ENCODE peak calls at places on chromosomes 6 and 20, in four cellular contexts. One of them, this sample, is unnamed.

GRCh38 chr20:56995635-56996075 is 270.8 kb downstream of the BMP7 start:
- DNase-seq in sigmoid colon: no peak
- DNase-seq in stomach: no peak
- DNase-seq in A549: peak
- DNase-seq in this sample: no peak

GRCh38 chr6:129235167-129236072 is 352.5 kb downstream of the LAMA2 start:
- DNase-seq in sigmoid colon: no peak
- DNase-seq in stomach: no peak
- DNase-seq in A549: no peak
- DNase-seq in this sample: no peak

GRCh38 chr6:152146385-152146784 is 338.9 kb downstream of the ESR1 start:
- DNase-seq in sigmoid colon: no peak
- DNase-seq in stomach: no peak
- DNase-seq in A549: no peak
- DNase-seq in this sample: no peak

GRCh38 chr20:24863356-24863755 is 85.7 kb upstream of the CST7 start:
- DNase-seq in sigmoid colon: no peak
- DNase-seq in stomach: no peak
- DNase-seq in A549: no peak
- DNase-seq in this sample: no peak

GRCh38 chr6:47413752-47414516 is 63.7 kb upstream of the CD2AP start:
- DNase-seq in sigmoid colon: no peak
- DNase-seq in stomach: peak
- DNase-seq in A549: peak
- DNase-seq in this sample: no peak

GRCh38 chr6:113122060-113122459 is 735.1 kb upstream of the MARCKS start:
- DNase-seq in sigmoid colon: no peak
- DNase-seq in stomach: no peak
- DNase-seq in A549: peak
- DNase-seq in this sample: no peak

GRCh38 chr20:51560550-51561307 is 18.2 kb upstream of the NFATC2 start:
- DNase-seq in sigmoid colon: no peak
- DNase-seq in stomach: no peak
- DNase-seq in A549: no peak
- DNase-seq in this sample: no peak

GRCh38 chr6:123925360-123925759 is 121.7 kb downstream of the NKAIN2 start:
- DNase-seq in sigmoid colon: no peak
- DNase-seq in stomach: no peak
- DNase-seq in A549: no peak
- DNase-seq in this sample: no peak

GRCh38 chr20:34720266-34720665 is 16.1 kb downstream of the TP53INP2 start:
- DNase-seq in sigmoid colon: no peak
- DNase-seq in stomach: no peak
- DNase-seq in A549: no peak
- DNase-seq in this sample: no peak

GRCh38 chr20:51768759-51769517 is 748 bp upstream of the ATP9A start:
- DNase-seq in sigmoid colon: no peak
- DNase-seq in stomach: no peak
- DNase-seq in A549: no peak
- DNase-seq in this sample: no peak

GRCh38 chr6:128885381-128885780 is 2.4 kb downstream of the LAMA2 start:
- DNase-seq in sigmoid colon: no peak
- DNase-seq in stomach: no peak
- DNase-seq in A549: no peak
- DNase-seq in this sample: no peak

GRCh38 chr20:62219992-62220665 is at the start of gene HRH3:
- DNase-seq in sigmoid colon: no peak
- DNase-seq in stomach: peak
- DNase-seq in A549: no peak
- DNase-seq in this sample: peak

GRCh38 chr6:42845327-42845694 is 34.1 kb upstream of the RPL7L1 start:
- DNase-seq in sigmoid colon: no peak
- DNase-seq in stomach: no peak
- DNase-seq in A549: no peak
- DNase-seq in this sample: peak

GRCh38 chr20:1336699-1337387 is 7.9 kb upstream of the SDCBP2 start:
- DNase-seq in sigmoid colon: peak
- DNase-seq in stomach: peak
- DNase-seq in A549: no peak
- DNase-seq in this sample: peak

GRCh38 chr6:33616113-33616512 is 5.0 kb upstream of the ITPR3 start:
- DNase-seq in sigmoid colon: no peak
- DNase-seq in stomach: no peak
- DNase-seq in A549: no peak
- DNase-seq in this sample: no peak

GRCh38 chr6:30101939-30102700 is 10.8 kb downstream of the TRIM31 start:
- DNase-seq in sigmoid colon: peak
- DNase-seq in stomach: peak
- DNase-seq in A549: peak
- DNase-seq in this sample: peak

GRCh38 chr6:148432405-148433195 is 90.0 kb downstream of the SASH1 start:
- DNase-seq in sigmoid colon: no peak
- DNase-seq in stomach: no peak
- DNase-seq in A549: no peak
- DNase-seq in this sample: no peak

GRCh38 chr6:30931959-30932645 is at the start of gene SFTA2:
- DNase-seq in sigmoid colon: no peak
- DNase-seq in stomach: no peak
- DNase-seq in A549: no peak
- DNase-seq in this sample: no peak

GRCh38 chr20:44572551-44573500 is 9.6 kb upstream of the PKIG start:
- DNase-seq in sigmoid colon: peak
- DNase-seq in stomach: no peak
- DNase-seq in A549: peak
- DNase-seq in this sample: peak

GRCh38 chr6:149059557-149059956 is 258.0 kb upstream of the TAB2 start:
- DNase-seq in sigmoid colon: no peak
- DNase-seq in stomach: no peak
- DNase-seq in A549: no peak
- DNase-seq in this sample: no peak

GRCh38 chr20:642398-643174 is 10.4 kb downstream of the SRXN1 start:
- DNase-seq in sigmoid colon: no peak
- DNase-seq in stomach: no peak
- DNase-seq in A549: peak
- DNase-seq in this sample: no peak

GRCh38 chr6:38572186-38572813 is 67.4 kb downstream of the BTBD9 start:
- DNase-seq in sigmoid colon: no peak
- DNase-seq in stomach: no peak
- DNase-seq in A549: no peak
- DNase-seq in this sample: no peak

GRCh38 chr6:38876470-38876869 is 161.4 kb downstream of the DNAH8 start:
- DNase-seq in sigmoid colon: no peak
- DNase-seq in stomach: no peak
- DNase-seq in A549: no peak
- DNase-seq in this sample: peak

GRCh38 chr6:44679906-44680698 is 292.6 kb downstream of the CDC5L start:
- DNase-seq in sigmoid colon: no peak
- DNase-seq in stomach: no peak
- DNase-seq in A549: no peak
- DNase-seq in this sample: no peak

GRCh38 chr6:119453242-119453641 is 103.7 kb upstream of the MAN1A1 start:
- DNase-seq in sigmoid colon: no peak
- DNase-seq in stomach: no peak
- DNase-seq in A549: no peak
- DNase-seq in this sample: no peak

GRCh38 chr6:71258078-71258866 is 30.3 kb upstream of the OGFRL1 start:
- DNase-seq in sigmoid colon: no peak
- DNase-seq in stomach: no peak
- DNase-seq in A549: no peak
- DNase-seq in this sample: no peak

GRCh38 chr20:23285536-23285935 is 65.1 kb upstream of the NXT1 start:
- DNase-seq in sigmoid colon: no peak
- DNase-seq in stomach: no peak
- DNase-seq in A549: no peak
- DNase-seq in this sample: no peak

GRCh38 chr20:31664696-31665354 is 27.1 kb downstream of the COX4I2 start:
- DNase-seq in sigmoid colon: no peak
- DNase-seq in stomach: no peak
- DNase-seq in A549: no peak
- DNase-seq in this sample: peak

GRCh38 chr20:31663524-31663837 is 25.8 kb downstream of the COX4I2 start:
- DNase-seq in sigmoid colon: no peak
- DNase-seq in stomach: no peak
- DNase-seq in A549: no peak
- DNase-seq in this sample: no peak

GRCh38 chr20:31662372-31662854 is 24.7 kb downstream of the COX4I2 start:
- DNase-seq in sigmoid colon: no peak
- DNase-seq in stomach: no peak
- DNase-seq in A549: no peak
- DNase-seq in this sample: no peak

GRCh38 chr20:31665753-31666152 is 28.0 kb downstream of the COX4I2 start:
- DNase-seq in sigmoid colon: no peak
- DNase-seq in stomach: no peak
- DNase-seq in A549: no peak
- DNase-seq in this sample: no peak

DNA sequence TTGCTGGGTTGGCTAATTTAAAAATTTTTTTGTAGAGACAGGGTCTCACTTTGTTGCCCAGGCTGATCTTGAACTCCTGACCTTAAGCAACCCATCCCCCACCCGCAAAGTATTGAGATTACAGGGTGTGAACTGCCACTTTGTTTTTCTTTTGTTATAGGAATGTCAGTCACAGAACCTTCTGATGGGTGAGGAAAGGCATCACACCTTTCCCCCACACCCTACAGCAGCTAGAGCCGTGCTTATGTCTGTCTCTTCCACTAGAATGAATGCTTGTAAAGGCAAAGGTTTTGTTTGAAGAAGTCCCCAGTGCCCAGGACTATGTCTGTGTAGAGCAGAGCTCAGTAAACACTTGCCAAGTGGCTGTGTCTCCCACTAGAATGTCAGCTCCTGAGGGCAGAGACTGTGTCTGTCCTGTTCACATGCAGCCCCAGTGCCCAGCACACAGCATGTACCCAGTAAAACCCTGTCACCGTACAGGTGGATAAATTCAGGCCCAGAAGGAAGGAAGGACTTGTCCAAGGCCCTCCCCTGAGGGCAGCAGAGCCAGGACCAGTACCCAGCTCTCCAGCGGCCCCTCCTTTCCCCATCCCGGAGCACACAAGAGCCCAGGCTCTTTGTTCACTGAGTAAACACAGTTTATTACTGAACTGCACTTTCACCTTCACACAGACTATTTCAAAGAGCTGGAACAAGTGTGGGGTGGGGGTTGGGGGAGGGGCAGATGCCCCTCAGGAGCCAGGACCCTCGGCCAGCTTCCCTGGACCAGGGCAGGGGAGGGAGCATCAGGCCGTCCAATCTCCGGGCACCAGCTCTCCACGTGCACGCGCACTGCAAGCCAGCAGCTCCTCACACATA is 26.4 kb downstream of the COX4I2 start:
- DNase-seq in sigmoid colon: peak
- DNase-seq in stomach: peak
- DNase-seq in A549: peak
- DNase-seq in this sample: peak
- TF ChIP-seq EP300 in sigmoid colon: no peak
- TF ChIP-seq EP300 in stomach: no peak
- TF ChIP-seq EP300 in A549: no peak
- TF ChIP-seq EP300 in this sample: no peak

DNA sequence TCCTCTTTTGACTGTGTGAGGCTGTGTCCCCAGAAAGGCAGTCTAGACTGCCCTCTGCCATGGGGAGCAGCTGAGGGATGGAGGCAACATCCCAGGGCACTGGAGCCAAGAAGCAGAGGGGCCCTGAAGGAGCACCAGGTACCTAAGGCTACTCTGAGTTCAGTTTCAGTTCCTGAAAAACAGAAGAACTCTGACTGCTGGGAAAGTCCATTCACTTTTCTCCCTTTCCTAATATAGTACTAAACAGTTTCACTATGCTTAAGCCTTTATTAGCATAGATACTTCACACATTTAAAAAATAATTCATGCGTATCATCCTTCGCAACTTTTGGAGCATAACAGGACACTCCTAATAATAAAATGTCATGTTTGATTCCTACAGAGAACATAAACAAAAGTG is 130.0 kb downstream of the FOXC1 start:
- DNase-seq in sigmoid colon: no peak
- DNase-seq in stomach: no peak
- DNase-seq in A549: no peak
- DNase-seq in this sample: no peak
- TF ChIP-seq EP300 in sigmoid colon: no peak
- TF ChIP-seq EP300 in stomach: no peak
- TF ChIP-seq EP300 in A549: no peak
- TF ChIP-seq EP300 in this sample: no peak

GRCh38 chr6:27478706-27479318 is 5.9 kb upstream of the ZNF184 start:
- DNase-seq in sigmoid colon: peak
- DNase-seq in stomach: peak
- DNase-seq in A549: peak
- DNase-seq in this sample: peak
- TF ChIP-seq EP300 in sigmoid colon: no peak
- TF ChIP-seq EP300 in stomach: no peak
- TF ChIP-seq EP300 in A549: no peak
- TF ChIP-seq EP300 in this sample: no peak

GRCh38 chr20:38127920-38128528 is 37.0 kb downstream of the TGM2 start:
- DNase-seq in sigmoid colon: peak
- DNase-seq in stomach: no peak
- DNase-seq in A549: no peak
- DNase-seq in this sample: no peak

GRCh38 chr20:38127011-38127621 is 38.0 kb downstream of the TGM2 start:
- DNase-seq in sigmoid colon: peak
- DNase-seq in stomach: peak
- DNase-seq in A549: peak
- DNase-seq in this sample: no peak

GRCh38 chr20:38126146-38126912 is 38.7 kb downstream of the TGM2 start:
- DNase-seq in sigmoid colon: peak
- DNase-seq in stomach: peak
- DNase-seq in A549: no peak
- DNase-seq in this sample: no peak

GRCh38 chr20:38123021-38123587 is 42.0 kb downstream of the TGM2 start:
- DNase-seq in sigmoid colon: peak
- DNase-seq in stomach: peak
- DNase-seq in A549: peak
- DNase-seq in this sample: no peak

DNA sequence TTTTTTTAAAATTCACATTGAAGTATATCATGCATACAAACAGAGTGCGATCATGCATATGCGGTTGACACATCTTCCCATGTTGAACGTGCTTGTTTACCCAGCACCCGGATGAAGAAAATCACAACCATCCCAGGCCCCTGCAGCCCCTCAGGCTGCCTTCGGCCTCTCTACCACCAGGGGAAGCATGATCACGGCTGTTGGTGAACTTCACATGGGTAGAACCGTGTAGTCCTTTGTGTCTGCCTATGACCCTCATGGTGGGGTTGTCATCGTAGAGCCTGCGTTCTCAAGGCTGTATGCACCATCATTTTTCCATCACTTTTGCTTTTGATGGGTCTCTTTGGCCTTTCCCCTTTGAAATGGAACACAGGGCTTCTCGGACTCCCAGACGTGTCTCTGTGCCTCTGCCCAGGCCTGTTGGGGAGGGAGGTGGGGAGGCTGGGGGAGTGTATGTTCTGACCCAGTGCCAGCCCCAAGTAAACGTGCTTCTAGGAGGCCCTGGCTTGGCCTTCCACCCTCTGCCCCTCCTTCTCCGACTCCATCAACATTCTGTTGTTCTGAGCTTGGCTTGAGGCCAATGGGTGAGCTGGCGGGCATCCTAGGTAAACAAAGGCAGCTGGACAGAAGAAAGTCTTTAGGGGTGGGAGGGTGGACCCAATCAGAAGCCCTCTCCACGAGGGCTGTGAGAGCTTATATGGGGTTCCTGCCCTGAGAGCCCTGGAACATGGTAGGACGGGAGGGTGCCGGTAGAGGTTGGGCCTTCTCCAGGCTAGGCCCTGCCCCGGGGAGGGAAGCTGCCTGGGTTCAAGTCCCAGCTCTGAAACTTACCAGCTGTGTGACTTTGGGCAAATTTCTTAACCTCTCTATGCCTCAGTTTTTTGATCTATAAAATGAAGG is 39.7 kb downstream of the TGM2 start:
- DNase-seq in sigmoid colon: peak
- DNase-seq in stomach: peak
- DNase-seq in A549: peak
- DNase-seq in this sample: peak
- TF ChIP-seq EP300 in sigmoid colon: no peak
- TF ChIP-seq EP300 in stomach: no peak
- TF ChIP-seq EP300 in A549: no peak
- TF ChIP-seq EP300 in this sample: no peak

This sample was measured in transverse colon.